ENCODE peak calls at places on chromosomes 6 and 20, in seven cellular contexts. One of them, this sample, is unnamed.

GRCh38 chr20:10316582-10316981 is 98.0 kb downstream of the SNAP25 start:
- DNase-seq in CD8-positive, alpha-beta T cell: no peak
- DNase-seq in lower lobe of right lung: no peak
- DNase-seq in mucosa of descending colon: peak; percentile 7
- DNase-seq in left ventricle myocardium inferior: no peak
- DNase-seq in lung: no peak
- DNase-seq in heart right ventricle: no peak
- DNase-seq in this sample: no peak

GRCh38 chr6:131948692-131949614 is 2.2 kb downstream of the CCN2 start:
- DNase-seq in lung: no peak
- DNase-seq in lower lobe of right lung: no peak
- DNase-seq in heart right ventricle: no peak
- DNase-seq in CD8-positive, alpha-beta T cell: no peak
- DNase-seq in mucosa of descending colon: no peak
- DNase-seq in left ventricle myocardium inferior: no peak
- DNase-seq in this sample: no peak

GRCh38 chr20:56964886-56965285 is 301.6 kb downstream of the BMP7 start:
- DNase-seq in lung: no peak
- DNase-seq in mucosa of descending colon: no peak
- DNase-seq in CD8-positive, alpha-beta T cell: no peak
- DNase-seq in heart right ventricle: no peak
- DNase-seq in left ventricle myocardium inferior: no peak
- DNase-seq in lower lobe of right lung: no peak
- DNase-seq in this sample: no peak

GRCh38 chr6:3664641-3665041 is 86.9 kb downstream of the PXDC1 start:
- DNase-seq in CD8-positive, alpha-beta T cell: no peak
- DNase-seq in lower lobe of right lung: no peak
- DNase-seq in mucosa of descending colon: no peak
- DNase-seq in heart right ventricle: no peak
- DNase-seq in left ventricle myocardium inferior: no peak
- DNase-seq in lung: no peak
- DNase-seq in this sample: peak; percentile 51

GRCh38 chr20:41366546-41367392 is at the start of gene EMILIN3:
- DNase-seq in lower lobe of right lung: no peak
- DNase-seq in mucosa of descending colon: no peak
- DNase-seq in left ventricle myocardium inferior: no peak
- DNase-seq in heart right ventricle: no peak
- DNase-seq in lung: no peak
- DNase-seq in CD8-positive, alpha-beta T cell: no peak
- DNase-seq in this sample: peak; percentile 66

GRCh38 chr6:23498013-23498412 is 628.0 kb upstream of the NRSN1 start:
- DNase-seq in lung: no peak
- DNase-seq in left ventricle myocardium inferior: no peak
- DNase-seq in lower lobe of right lung: no peak
- DNase-seq in heart right ventricle: no peak
- DNase-seq in mucosa of descending colon: no peak
- DNase-seq in CD8-positive, alpha-beta T cell: no peak
- DNase-seq in this sample: no peak

GRCh38 chr20:25248501-25249172 is 752 bp downstream of the PYGB start:
- DNase-seq in mucosa of descending colon: no peak
- DNase-seq in lower lobe of right lung: no peak
- DNase-seq in CD8-positive, alpha-beta T cell: no peak
- DNase-seq in heart right ventricle: peak; percentile 51
- DNase-seq in lung: no peak
- DNase-seq in left ventricle myocardium inferior: peak; percentile 39
- DNase-seq in this sample: peak; percentile 58

GRCh38 chr6:8858854-8859257 is 423.5 kb upstream of the SLC35B3 start:
- DNase-seq in heart right ventricle: no peak
- DNase-seq in lung: no peak
- DNase-seq in left ventricle myocardium inferior: no peak
- DNase-seq in mucosa of descending colon: no peak
- DNase-seq in lower lobe of right lung: no peak
- DNase-seq in CD8-positive, alpha-beta T cell: no peak
- DNase-seq in this sample: no peak

GRCh38 chr6:92473056-92473455 is 946.3 kb downstream of the EPHA7 start:
- DNase-seq in CD8-positive, alpha-beta T cell: no peak
- DNase-seq in left ventricle myocardium inferior: no peak
- DNase-seq in heart right ventricle: no peak
- DNase-seq in mucosa of descending colon: no peak
- DNase-seq in lower lobe of right lung: no peak
- DNase-seq in lung: no peak
- DNase-seq in this sample: no peak

GRCh38 chr6:158905277-158905676 is 86.1 kb upstream of the EZR start:
- DNase-seq in lower lobe of right lung: no peak
- DNase-seq in CD8-positive, alpha-beta T cell: no peak
- DNase-seq in lung: no peak
- DNase-seq in left ventricle myocardium inferior: no peak
- DNase-seq in heart right ventricle: no peak
- DNase-seq in mucosa of descending colon: no peak
- DNase-seq in this sample: no peak

GRCh38 chr20:1005452-1006027 is 3.4 kb upstream of the RSPO4 start:
- DNase-seq in mucosa of descending colon: peak; percentile 70
- DNase-seq in lung: no peak
- DNase-seq in lower lobe of right lung: no peak
- DNase-seq in left ventricle myocardium inferior: no peak
- DNase-seq in heart right ventricle: no peak
- DNase-seq in CD8-positive, alpha-beta T cell: no peak
- DNase-seq in this sample: no peak

GRCh38 chr6:33570806-33571636 is 9.1 kb downstream of the BAK1 start:
- DNase-seq in lung: peak; percentile 80
- DNase-seq in CD8-positive, alpha-beta T cell: peak; percentile 93
- DNase-seq in left ventricle myocardium inferior: peak; percentile 87
- DNase-seq in lower lobe of right lung: peak; percentile 91
- DNase-seq in mucosa of descending colon: peak; percentile 89
- DNase-seq in heart right ventricle: peak; percentile 84
- DNase-seq in this sample: peak; percentile 79

GRCh38 chr6:79385893-79386292 is 151.3 kb downstream of the LCA5 start:
- DNase-seq in CD8-positive, alpha-beta T cell: no peak
- DNase-seq in lower lobe of right lung: no peak
- DNase-seq in lung: no peak
- DNase-seq in heart right ventricle: no peak
- DNase-seq in mucosa of descending colon: no peak
- DNase-seq in left ventricle myocardium inferior: no peak
- DNase-seq in this sample: no peak

GRCh38 chr6:155248021-155249001 is 15.5 kb upstream of the CLDN20 start:
- DNase-seq in lower lobe of right lung: peak; percentile 80
- DNase-seq in heart right ventricle: no peak
- DNase-seq in lung: peak; percentile 72
- DNase-seq in left ventricle myocardium inferior: no peak
- DNase-seq in CD8-positive, alpha-beta T cell: no peak
- DNase-seq in mucosa of descending colon: peak; percentile 56
- DNase-seq in this sample: no peak

GRCh38 chr6:110239516-110240265 is 59.5 kb downstream of the CDC40 start:
- DNase-seq in CD8-positive, alpha-beta T cell: no peak
- DNase-seq in lower lobe of right lung: no peak
- DNase-seq in left ventricle myocardium inferior: no peak
- DNase-seq in lung: no peak
- DNase-seq in mucosa of descending colon: no peak
- DNase-seq in heart right ventricle: no peak
- DNase-seq in this sample: no peak

GRCh38 chr6:132122871-132123270 is 171.7 kb upstream of the CCN2 start:
- DNase-seq in lung: no peak
- DNase-seq in CD8-positive, alpha-beta T cell: no peak
- DNase-seq in mucosa of descending colon: no peak
- DNase-seq in left ventricle myocardium inferior: no peak
- DNase-seq in heart right ventricle: no peak
- DNase-seq in lower lobe of right lung: no peak
- DNase-seq in this sample: no peak

GRCh38 chr20:9408422-9409300 is 105.7 kb upstream of the LAMP5 start:
- DNase-seq in lung: no peak
- DNase-seq in heart right ventricle: no peak
- DNase-seq in left ventricle myocardium inferior: no peak
- DNase-seq in mucosa of descending colon: no peak
- DNase-seq in lower lobe of right lung: no peak
- DNase-seq in CD8-positive, alpha-beta T cell: no peak
- DNase-seq in this sample: no peak

GRCh38 chr6:82176616-82177015 is 70.9 kb downstream of the IBTK start:
- DNase-seq in left ventricle myocardium inferior: no peak
- DNase-seq in heart right ventricle: no peak
- DNase-seq in lower lobe of right lung: no peak
- DNase-seq in lung: no peak
- DNase-seq in CD8-positive, alpha-beta T cell: no peak
- DNase-seq in mucosa of descending colon: no peak
- DNase-seq in this sample: no peak

GRCh38 chr6:82178759-82179112 is 68.8 kb downstream of the IBTK start:
- DNase-seq in lung: no peak
- DNase-seq in heart right ventricle: no peak
- DNase-seq in mucosa of descending colon: no peak
- DNase-seq in CD8-positive, alpha-beta T cell: no peak
- DNase-seq in lower lobe of right lung: no peak
- DNase-seq in left ventricle myocardium inferior: no peak
- DNase-seq in this sample: no peak

GRCh38 chr6:82182756-82183155 is 64.8 kb downstream of the IBTK start:
- DNase-seq in CD8-positive, alpha-beta T cell: no peak
- DNase-seq in lower lobe of right lung: no peak
- DNase-seq in mucosa of descending colon: no peak
- DNase-seq in heart right ventricle: no peak
- DNase-seq in left ventricle myocardium inferior: no peak
- DNase-seq in lung: no peak
- DNase-seq in this sample: no peak

GRCh38 chr6:82179415-82179814 is 68.1 kb downstream of the IBTK start:
- DNase-seq in CD8-positive, alpha-beta T cell: no peak
- DNase-seq in left ventricle myocardium inferior: no peak
- DNase-seq in lower lobe of right lung: no peak
- DNase-seq in lung: no peak
- DNase-seq in heart right ventricle: no peak
- DNase-seq in mucosa of descending colon: no peak
- DNase-seq in this sample: no peak

GRCh38 chr6:82178084-82178758 is 69.3 kb downstream of the IBTK start:
- DNase-seq in left ventricle myocardium inferior: no peak
- DNase-seq in heart right ventricle: no peak
- DNase-seq in mucosa of descending colon: no peak
- DNase-seq in lower lobe of right lung: no peak
- DNase-seq in lung: no peak
- DNase-seq in CD8-positive, alpha-beta T cell: no peak
- DNase-seq in this sample: no peak
- TF ChIP-seq CTCF in left ventricle myocardium inferior: peak; percentile 79
- TF ChIP-seq CTCF in heart right ventricle: peak; percentile 52
- TF ChIP-seq CTCF in mucosa of descending colon: no peak
- TF ChIP-seq CTCF in lower lobe of right lung: peak; percentile 12
- TF ChIP-seq CTCF in lung: no peak
- TF ChIP-seq CTCF in CD8-positive, alpha-beta T cell: no peak
- TF ChIP-seq CTCF in this sample: peak; percentile 26

GRCh38 chr20:45416917-45417316 is 976 bp downstream of the PIGT start:
- DNase-seq in CD8-positive, alpha-beta T cell: no peak
- DNase-seq in mucosa of descending colon: no peak
- DNase-seq in heart right ventricle: no peak
- DNase-seq in lower lobe of right lung: no peak
- DNase-seq in lung: no peak
- DNase-seq in left ventricle myocardium inferior: no peak
- DNase-seq in this sample: no peak

GRCh38 chr20:45415822-45416637 is at the start of gene PIGT:
- DNase-seq in lung: peak; percentile 86
- DNase-seq in left ventricle myocardium inferior: peak; percentile 86
- DNase-seq in mucosa of descending colon: peak; percentile 91
- DNase-seq in CD8-positive, alpha-beta T cell: peak; percentile 88
- DNase-seq in lower lobe of right lung: peak; percentile 92
- DNase-seq in heart right ventricle: peak; percentile 84
- DNase-seq in this sample: peak; percentile 80

GRCh38 chr20:45419188-45420091 is 3.5 kb downstream of the PIGT start:
- DNase-seq in lower lobe of right lung: no peak
- DNase-seq in CD8-positive, alpha-beta T cell: no peak
- DNase-seq in lung: peak; percentile 67
- DNase-seq in mucosa of descending colon: peak; percentile 86
- DNase-seq in heart right ventricle: peak; percentile 40
- DNase-seq in left ventricle myocardium inferior: peak; percentile 61
- DNase-seq in this sample: no peak

GRCh38 chr20:45423700-45424099 is 7.8 kb downstream of the PIGT start:
- DNase-seq in lung: no peak
- DNase-seq in left ventricle myocardium inferior: no peak
- DNase-seq in CD8-positive, alpha-beta T cell: no peak
- DNase-seq in lower lobe of right lung: no peak
- DNase-seq in mucosa of descending colon: no peak
- DNase-seq in heart right ventricle: no peak
- DNase-seq in this sample: no peak

DNA sequence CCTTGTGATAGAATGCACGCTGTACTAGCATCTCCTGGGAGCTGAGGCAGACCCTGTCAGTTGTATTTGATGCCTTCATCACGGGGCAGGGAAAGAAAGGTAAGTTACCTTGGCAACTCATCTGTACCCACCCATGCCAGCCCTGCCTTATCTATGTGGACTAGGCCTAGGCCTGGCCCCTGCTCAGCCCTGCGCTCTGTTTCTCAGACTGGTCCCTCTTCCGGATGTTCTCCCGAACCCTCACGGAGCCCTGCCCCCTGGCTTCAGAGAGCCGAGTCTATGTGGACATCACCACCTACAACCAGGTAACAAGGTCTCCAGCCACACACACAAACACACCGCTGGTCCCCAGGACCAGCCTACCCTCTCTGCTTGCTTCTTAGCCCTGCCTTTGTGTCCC is 4.2 kb downstream of the PIGT start:
- DNase-seq in lung: no peak
- DNase-seq in lower lobe of right lung: no peak
- DNase-seq in mucosa of descending colon: no peak
- DNase-seq in CD8-positive, alpha-beta T cell: no peak
- DNase-seq in heart right ventricle: no peak
- DNase-seq in left ventricle myocardium inferior: no peak
- DNase-seq in this sample: no peak
- TF ChIP-seq CTCF in lung: no peak
- TF ChIP-seq CTCF in lower lobe of right lung: no peak
- TF ChIP-seq CTCF in mucosa of descending colon: no peak
- TF ChIP-seq CTCF in CD8-positive, alpha-beta T cell: no peak
- TF ChIP-seq CTCF in heart right ventricle: no peak
- TF ChIP-seq CTCF in left ventricle myocardium inferior: no peak
- TF ChIP-seq CTCF in this sample: no peak

GRCh38 chr6:75612921-75613534 is 11.3 kb downstream of the SENP6 start:
- DNase-seq in lung: no peak
- DNase-seq in CD8-positive, alpha-beta T cell: no peak
- DNase-seq in left ventricle myocardium inferior: no peak
- DNase-seq in lower lobe of right lung: no peak
- DNase-seq in heart right ventricle: no peak
- DNase-seq in mucosa of descending colon: peak; percentile 47
- DNase-seq in this sample: no peak
- TF ChIP-seq CTCF in lung: no peak
- TF ChIP-seq CTCF in CD8-positive, alpha-beta T cell: no peak
- TF ChIP-seq CTCF in left ventricle myocardium inferior: no peak
- TF ChIP-seq CTCF in lower lobe of right lung: no peak
- TF ChIP-seq CTCF in heart right ventricle: no peak
- TF ChIP-seq CTCF in mucosa of descending colon: no peak
- TF ChIP-seq CTCF in this sample: no peak

DNA sequence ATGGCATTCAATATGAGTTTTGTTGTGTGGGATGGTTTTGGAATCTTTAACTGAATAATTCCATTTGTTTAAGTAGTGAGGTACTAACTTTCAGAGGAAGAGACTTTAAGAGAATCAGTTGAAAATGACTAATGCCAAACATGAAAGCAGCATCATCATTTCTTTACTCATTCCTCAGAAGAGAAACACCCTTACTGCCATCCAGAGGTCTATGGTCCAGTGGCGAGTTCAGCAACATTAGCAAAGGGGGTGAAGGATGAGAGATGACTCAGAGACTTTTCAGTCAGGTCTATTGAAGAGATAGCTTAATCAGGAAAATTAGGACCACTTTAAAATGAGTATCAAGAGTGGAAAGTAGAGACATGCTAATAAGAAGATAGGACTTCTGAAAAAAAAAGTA is 118.8 kb downstream of the COL19A1 start:
- DNase-seq in heart right ventricle: no peak
- DNase-seq in CD8-positive, alpha-beta T cell: no peak
- DNase-seq in lung: no peak
- DNase-seq in lower lobe of right lung: no peak
- DNase-seq in mucosa of descending colon: no peak
- DNase-seq in left ventricle myocardium inferior: no peak
- DNase-seq in this sample: no peak
- TF ChIP-seq CTCF in heart right ventricle: no peak
- TF ChIP-seq CTCF in CD8-positive, alpha-beta T cell: no peak
- TF ChIP-seq CTCF in lung: no peak
- TF ChIP-seq CTCF in lower lobe of right lung: no peak
- TF ChIP-seq CTCF in mucosa of descending colon: no peak
- TF ChIP-seq CTCF in left ventricle myocardium inferior: no peak
- TF ChIP-seq CTCF in this sample: no peak